ENCODE peak calls at places on chromosomes 2 and 18, in five cellular contexts. H, N, E, V and F are unnamed samples.

GRCh38 chr18:6055711-6056110 is 160.4 kb upstream of the TMEM200C start:
- DNase-seq in H (no peak), N (no peak), E (no peak), V (no peak), F (no peak)

GRCh38 chr2:85011098-85011497 is 40.1 kb downstream of the KCMF1 start:
- DNase-seq in H (no peak), N (no peak), E (no peak), V (no peak), F (no peak)

GRCh38 chr2:44009136-44009744 is 13.5 kb upstream of the LRPPRC start:
- DNase-seq in H (no peak), N (no peak), E (no peak), V (no peak), F (no peak)

GRCh38 chr18:49668583-49669290 is 106.9 kb downstream of the LIPG start:
- DNase-seq in H (no peak), N (no peak), E (no peak), V (no peak), F (peak; percentile 56)

GRCh38 chr2:52594036-52594435 is 1173.6 kb upstream of the CHAC2 start:
- DNase-seq in H (no peak), N (no peak), E (no peak), V (no peak), F (no peak)

GRCh38 chr2:216570357-216570756 is 62.9 kb upstream of the IGFBP2 start:
- DNase-seq in H (no peak), N (no peak), E (no peak), V (no peak), F (no peak)

GRCh38 chr2:106596844-106597243 is 109.7 kb downstream of the CD8B2 start:
- DNase-seq in H (no peak), N (no peak), E (no peak), V (no peak), F (no peak)

GRCh38 chr2:205865794-205866490 is 183.6 kb downstream of the NRP2 start:
- DNase-seq in H (no peak), N (no peak), E (no peak), V (no peak), F (peak; percentile 85)

GRCh38 chr2:188519133-188519532 is 227.5 kb downstream of the GULP1 start:
- DNase-seq in H (no peak), N (no peak), E (no peak), V (no peak), F (no peak)

GRCh38 chr2:217014298-217015116 is 154.6 kb upstream of the TNP1 start:
- DNase-seq in H (no peak), N (no peak), E (no peak), V (no peak), F (peak; percentile 27)

GRCh38 chr2:107730898-107731297 is 95.8 kb upstream of the RGPD4 start:
- DNase-seq in H (no peak), N (no peak), E (no peak), V (no peak), F (no peak)

GRCh38 chr18:10140461-10140911 is 226.7 kb downstream of the VAPA start:
- DNase-seq in H (no peak), N (no peak), E (peak; percentile 41), V (no peak), F (no peak)

GRCh38 chr2:9074930-9075329 is 71.4 kb upstream of the MBOAT2 start:
- DNase-seq in H (no peak), N (no peak), E (no peak), V (no peak), F (peak; percentile 19)

GRCh38 chr2:235956281-235956970 is 211.8 kb downstream of the GBX2 start:
- DNase-seq in H (no peak), N (no peak), E (no peak), V (no peak), F (no peak)

GRCh38 chr2:230614040-230614439 is 98.6 kb upstream of the CAB39 start:
- DNase-seq in H (no peak), N (no peak), E (no peak), V (no peak), F (no peak)

GRCh38 chr2:48026865-48027264 is 120.6 kb upstream of the FBXO11 start:
- DNase-seq in H (no peak), N (no peak), E (no peak), V (no peak), F (no peak)

GRCh38 chr2:18077724-18078123 is 199.3 kb downstream of the KCNS3 start:
- DNase-seq in H (no peak), N (no peak), E (no peak), V (no peak), F (no peak)

GRCh38 chr2:85992611-85993010 is 103.8 kb upstream of the ST3GAL5 start:
- DNase-seq in H (no peak), N (no peak), E (no peak), V (no peak), F (no peak)

GRCh38 chr2:39805936-39806608 is 27.0 kb upstream of the THUMPD2 start:
- DNase-seq in H (no peak), N (no peak), E (no peak), V (no peak), F (no peak)

GRCh38 chr18:48123324-48123723 is 192.9 kb upstream of the SMAD2 start:
- DNase-seq in H (no peak), N (no peak), E (no peak), V (no peak), F (no peak)

GRCh38 chr2:38178556-38179419 is 102.8 kb upstream of the CYP1B1 start:
- DNase-seq in H (no peak), N (no peak), E (no peak), V (no peak), F (no peak)

GRCh38 chr2:58428286-58428552 is 187.1 kb upstream of the FANCL start:
- DNase-seq in H (no peak), N (no peak), E (no peak), V (no peak), F (peak; percentile 87)

GRCh38 chr2:2644040-2644439 is 313.0 kb upstream of the MYT1L start:
- DNase-seq in H (no peak), N (no peak), E (no peak), V (no peak), F (no peak)

GRCh38 chr2:260507-261161 is 3.2 kb downstream of the SH3YL1 start:
- DNase-seq in H (no peak), N (no peak), E (no peak), V (no peak), F (no peak)

GRCh38 chr18:49874238-49874637 is 60.9 kb upstream of the ACAA2 start:
- DNase-seq in H (no peak), N (no peak), E (no peak), V (no peak), F (no peak)

GRCh38 chr2:45318675-45319074 is 292.4 kb downstream of the SRBD1 start:
- DNase-seq in H (no peak), N (no peak), E (no peak), V (no peak), F (no peak)